ENCODE peak calls at places on chromosome 16, in eight cellular contexts. Q is T-helper 1 cell; U is esophagus squamous epithelium; P is CD8-positive, alpha-beta memory T cell; Z is activated CD4-positive, alpha-beta T cell treated with anti-CD3 and anti-CD28 coated beads, Interleukin-2, amount 50 U/mL, for 48 hours; E is naive thymus-derived CD4-positive, alpha-beta T cell; L is SHP77; W is OCI-LY7. G is an unnamed sample.

GRCh38 chr16:75096730-75097129 is 19.9 kb downstream of the LDHD start:
- DNase-seq in Q (no peak), U (no peak), P (no peak), Z (no peak), E (no peak), L (peak; percentile 30), W (no peak), G (peak; percentile 78)

GRCh38 chr16:49439676-49440075 is 66.1 kb downstream of the C16orf78 start:
- DNase-seq in Q (no peak), U (no peak), P (no peak), Z (no peak), E (no peak), L (no peak), W (no peak), G (no peak)

GRCh38 chr16:4847774-4848587 is 700 bp downstream of the UBN1 start:
- DNase-seq in Q (peak; percentile 26), U (no peak), P (no peak), Z (peak; percentile 52), E (peak; percentile 24), L (peak; percentile 25), W (peak; percentile 62), G (peak; percentile 92)

GRCh38 chr16:52552643-52553042 is 5.7 kb upstream of the TOX3 start:
- DNase-seq in Q (no peak), U (no peak), P (no peak), Z (no peak), E (no peak), L (peak; percentile 90), W (no peak), G (no peak)

GRCh38 chr16:27127293-27127692 is 60.6 kb downstream of the C16orf82 start:
- DNase-seq in Q (no peak), U (no peak), P (no peak), Z (no peak), E (no peak), L (no peak), W (no peak), G (no peak)

GRCh38 chr16:57801098-57801855 is 1.0 kb downstream of the KIFC3 start:
- DNase-seq in Q (no peak), U (no peak), P (no peak), Z (no peak), E (no peak), L (no peak), W (no peak), G (no peak)

GRCh38 chr16:30658731-30659506 is 688 bp downstream of the FBRS start:
- DNase-seq in Q (peak; percentile 65), U (peak; percentile 93), P (no peak), Z (peak; percentile 95), E (peak; percentile 96), L (peak; percentile 94), W (peak; percentile 98), G (peak; percentile 96)

GRCh38 chr16:89922477-89922883 is 662 bp upstream of the TUBB3 start:
- DNase-seq in Q (no peak), U (peak; percentile 50), P (no peak), Z (peak; percentile 46), E (no peak), L (peak; percentile 85), W (peak; percentile 60), G (peak; percentile 72)

GRCh38 chr16:56226840-56227525 is 35.7 kb downstream of the GNAO1 start:
- DNase-seq in Q (no peak), U (no peak), P (no peak), Z (no peak), E (no peak), L (no peak), W (no peak), G (no peak)